ENCODE peak calls at places on chromosome 1, in eight cellular contexts. B is A549, A is neural progenitor cell, M is adrenal gland, J is cardiac muscle cell, L is neuronal stem cell, Q is esophagus muscularis mucosa, N is IMR-90. D is an unnamed sample.

GRCh38 chr1:5847013-5847654 is 145.1 kb downstream of the NPHP4 start:
- DNase-seq in Q (no peak), M (no peak), J (peak; percentile 87), A (peak; percentile 90), N (peak; percentile 13), B (no peak), L (peak; percentile 76), D (peak; percentile 50)

GRCh38 chr1:21251773-21252471 is 38.3 kb downstream of the ECE1 start:
- DNase-seq in B (peak; percentile 64), Q (no peak), L (no peak), M (peak; percentile 89), N (peak; percentile 96), A (no peak), J (no peak), D (peak; percentile 90)

GRCh38 chr1:180636138-180636537 is 4.3 kb downstream of the XPR1 start:
- DNase-seq in B (no peak), N (peak; percentile 26), M (no peak), J (no peak), L (no peak), A (no peak), Q (no peak), D (peak; percentile 42)

GRCh38 chr1:56457767-56458375 is 121.5 kb downstream of the PLPP3 start:
- DNase-seq in B (no peak), Q (no peak), N (no peak), A (no peak), L (no peak), M (peak; percentile 44), J (no peak), D (no peak)

GRCh38 chr1:32900956-32901822 is at the start of gene TMEM54:
- DNase-seq in Q (no peak), N (peak; percentile 15), L (no peak), B (no peak), M (no peak), A (peak; percentile 67), J (peak; percentile 51), D (peak; percentile 83)

GRCh38 chr1:152801333-152801732 is 4.8 kb downstream of the LCE1D start:
- DNase-seq in N (no peak), Q (no peak), M (no peak), L (no peak), J (no peak), A (no peak), B (no peak), D (no peak)

GRCh38 chr1:145690587-145691558 is 16.3 kb downstream of the PDZK1 start:
- DNase-seq in N (peak; percentile 82), B (no peak), M (peak; percentile 73), L (no peak), J (no peak), Q (no peak), A (no peak), D (peak; percentile 57)

GRCh38 chr1:9628541-9629444 is 22.7 kb upstream of the PIK3CD start:
- DNase-seq in M (no peak), N (no peak), Q (no peak), A (no peak), J (no peak), B (no peak), L (no peak), D (no peak)

GRCh38 chr1:99681583-99681982 is 35.7 kb downstream of the PALMD start:
- DNase-seq in L (no peak), J (no peak), B (no peak), Q (no peak), N (no peak), A (no peak), M (no peak), D (peak; percentile 22)

GRCh38 chr1:150577557-150578277 is 1.7 kb downstream of the MCL1 start:
- DNase-seq in L (no peak), B (no peak), J (no peak), Q (no peak), N (peak; percentile 43), A (no peak), M (peak; percentile 5), D (peak; percentile 63)

GRCh38 chr1:983736-984475 is 2.0 kb upstream of the PERM1 start:
- DNase-seq in Q (no peak), B (no peak), M (no peak), N (no peak), J (peak; percentile 61), L (no peak), A (peak; percentile 72), D (peak; percentile 76)

GRCh38 chr1:232501856-232502255 is 128.1 kb downstream of the SIPA1L2 start:
- DNase-seq in Q (no peak), N (no peak), A (no peak), J (no peak), L (no peak), M (no peak), B (no peak), D (peak; percentile 9)

GRCh38 chr1:11281518-11282331 is 8.7 kb downstream of the UBIAD1 start:
- DNase-seq in L (no peak), A (no peak), B (no peak), M (peak; percentile 54), N (peak; percentile 98), Q (no peak), J (no peak), D (peak; percentile 87)

GRCh38 chr1:12148958-12149790 is 17.6 kb upstream of the TNFRSF1B start:
- DNase-seq in A (no peak), B (no peak), N (peak; percentile 50), Q (no peak), M (no peak), J (no peak), L (no peak), D (no peak)

GRCh38 chr1:169679692-169680091 is 31.7 kb downstream of the SELL start:
- DNase-seq in Q (no peak), J (no peak), B (no peak), N (no peak), M (no peak), A (no peak), L (no peak), D (no peak)

GRCh38 chr1:22107126-22107525 is 35.8 kb downstream of the WNT4 start:
- DNase-seq in J (no peak), A (no peak), Q (no peak), B (no peak), N (peak; percentile 31), M (no peak), L (no peak), D (no peak)

GRCh38 chr1:37952738-37953137 is 5.9 kb upstream of the INPP5B start:
- DNase-seq in B (no peak), M (no peak), L (no peak), J (no peak), Q (no peak), A (no peak), N (no peak), D (no peak)

GRCh38 chr1:3684031-3684430 is 31.7 kb downstream of the TP73 start:
- DNase-seq in A (peak; percentile 87), J (peak; percentile 56), M (no peak), N (no peak), L (peak; percentile 51), Q (no peak), B (no peak), D (no peak)

GRCh38 chr1:3066250-3066711 is 2.7 kb upstream of the PRDM16 start:
- DNase-seq in M (peak; percentile 69), J (peak; percentile 82), B (no peak), L (no peak), A (peak; percentile 68), Q (no peak), N (no peak), D (no peak)

GRCh38 chr1:89723863-89724262 is 90.9 kb downstream of the LRRC8C start:
- DNase-seq in M (no peak), N (peak; percentile 43), J (no peak), B (no peak), A (no peak), Q (no peak), L (no peak), D (no peak)

GRCh38 chr1:89719502-89720306 is 86.8 kb downstream of the LRRC8C start:
- DNase-seq in L (peak; percentile 18), J (no peak), N (peak; percentile 22), A (peak; percentile 50), B (no peak), Q (no peak), M (no peak), D (peak; percentile 54)

GRCh38 chr1:89723144-89723543 is 90.2 kb downstream of the LRRC8C start:
- DNase-seq in M (no peak), J (no peak), A (no peak), B (no peak), L (no peak), Q (no peak), N (no peak), D (no peak)

GRCh38 chr1:89721351-89721750 is 88.4 kb downstream of the LRRC8C start:
- DNase-seq in L (no peak), B (no peak), M (no peak), J (no peak), A (no peak), Q (no peak), N (peak; percentile 57), D (peak; percentile 48)

GRCh38 chr1:89720839-89721238 is 87.9 kb downstream of the LRRC8C start:
- DNase-seq in A (no peak), L (no peak), B (no peak), N (no peak), J (no peak), Q (no peak), M (no peak), D (no peak)
- H3K4me1 ChIP-seq in A (peaks cover 26% of the 10 kb centered on the region), L (peaks cover 4% of the 10 kb centered on the region), B (peaks cover 12% of the 10 kb centered on the region), N (peaks cover 13% of the 10 kb centered on the region), J (peaks cover 3% of the 10 kb centered on the region), Q (peaks cover 32% of the 10 kb centered on the region), M (peaks cover 27% of the 10 kb centered on the region), D (peaks cover 28% of the 10 kb centered on the region)

GRCh38 chr1:109391626-109392025 is 6.1 kb downstream of the SORT1 start:
- DNase-seq in J (no peak), L (no peak), M (no peak), Q (no peak), A (no peak), B (no peak), N (no peak), D (no peak)
- H3K4me3 ChIP-seq in J (no peak overlapping the region), L (no peak overlapping the region), M (no peak overlapping the region), Q (peak overlapping the region; percentile 33), A (no peak overlapping the region), B (no peak overlapping the region), N (no peak overlapping the region), D (peak overlapping the region; percentile 82)

GRCh38 chr1:183027791-183028190 is 4.6 kb downstream of the LAMC1 start:
- DNase-seq in Q (peak; percentile 55), N (no peak), B (no peak), A (no peak), L (no peak), J (no peak), M (no peak), D (peak; percentile 37)
- H3K4me1 ChIP-seq in Q (peaks cover 40% of the 10 kb centered on the region), N (peaks cover 15% of the 10 kb centered on the region), B (peaks cover 78% of the 10 kb centered on the region), A (peaks cover 35% of the 10 kb centered on the region), L (peaks cover 6% of the 10 kb centered on the region), J (peaks cover 11% of the 10 kb centered on the region), M (peaks cover 71% of the 10 kb centered on the region), D (peaks cover 50% of the 10 kb centered on the region)

GRCh38 chr1:202013601-202014000 is 3.2 kb downstream of the ELF3 start:
- DNase-seq in A (no peak), N (no peak), L (no peak), B (no peak), Q (no peak), J (no peak), M (no peak), D (no peak)

GRCh38 chr1:202014915-202015676 is 4.7 kb downstream of the ELF3 start:
- DNase-seq in B (no peak), A (no peak), M (no peak), N (no peak), L (no peak), J (no peak), Q (no peak), D (no peak)

GRCh38 chr1:202011994-202012393 is 1.6 kb downstream of the ELF3 start:
- DNase-seq in J (no peak), N (no peak), B (no peak), A (no peak), M (no peak), Q (no peak), L (no peak), D (no peak)

GRCh38 chr1:202014060-202014459 is 3.7 kb downstream of the ELF3 start:
- DNase-seq in M (no peak), Q (no peak), N (no peak), L (no peak), A (no peak), B (no peak), J (no peak), D (no peak)

GRCh38 chr1:202012544-202013478 is 2.4 kb downstream of the ELF3 start:
- DNase-seq in A (no peak), N (no peak), M (no peak), Q (no peak), L (no peak), B (no peak), J (no peak), D (no peak)
- H3K4me3 ChIP-seq in A (no peak overlapping the region), N (no peak overlapping the region), M (no peak overlapping the region), Q (no peak overlapping the region), L (no peak overlapping the region), B (peak overlapping the region; percentile 95), J (no peak overlapping the region), D (no peak overlapping the region)

D was measured in adipocyte.